ENCODE peak calls at places on chromosomes 4 and X, in five cellular contexts. I, D, W, O and N are unnamed samples.

GRCh38 chr4:8553216-8553615 is 27.0 kb upstream of the GPR78 start:
- DNase-seq in W (no peak), D (no peak), I (no peak), O (no peak), N (no peak)

GRCh38 chrX:90617710-90618325 is 696.1 kb downstream of the TGIF2LX start:
- DNase-seq in I (no peak), O (no peak), D (no peak), W (no peak), N (no peak)

GRCh38 chr4:55491486-55491885 is 55.2 kb downstream of the CLOCK start:
- DNase-seq in I (no peak), W (peak), D (peak), O (no peak), N (no peak)

GRCh38 chrX:68112321-68112720 is 321.0 kb downstream of the OPHN1 start:
- DNase-seq in I (no peak), W (no peak), D (peak), O (no peak), N (peak)

GRCh38 chrX:118251251-118251650 is 94.7 kb upstream of the WDR44 start:
- DNase-seq in O (no peak), I (no peak), W (peak), D (peak), N (peak)

GRCh38 chr4:5381981-5382441 is 326.3 kb downstream of the EVC2 start:
- DNase-seq in I (no peak), D (peak), W (peak), O (no peak), N (peak)

GRCh38 chr4:22190855-22191254 is 242.3 kb upstream of the KCNIP4 start:
- DNase-seq in D (peak), I (no peak), W (peak), O (no peak), N (peak)

GRCh38 chr4:26687728-26688127 is 103.8 kb downstream of the TBC1D19 start:
- DNase-seq in O (no peak), D (peak), I (no peak), W (peak), N (peak)

GRCh38 chr4:71307729-71308128 is 31.1 kb upstream of the SLC4A4 start:
- DNase-seq in D (no peak), I (no peak), W (no peak), O (no peak), N (no peak)

GRCh38 chr4:83067058-83067639 is 32.2 kb downstream of the COPS4 start:
- DNase-seq in W (no peak), O (no peak), D (no peak), I (no peak), N (no peak)

GRCh38 chr4:182492456-182492855 is 249.3 kb downstream of the TENM3 start:
- DNase-seq in W (no peak), D (peak), I (no peak), O (no peak), N (peak)

GRCh38 chr4:168558587-168558986 is 61.7 kb downstream of the PALLD start:
- DNase-seq in D (no peak), O (no peak), W (no peak), I (no peak), N (peak)

GRCh38 chr4:39308576-39308975 is 57.6 kb downstream of the RFC1 start:
- DNase-seq in W (no peak), D (no peak), I (no peak), O (no peak), N (no peak)

GRCh38 chr4:84221704-84222103 is 277.4 kb downstream of the NKX6-1 start:
- DNase-seq in I (no peak), W (no peak), O (no peak), D (no peak), N (no peak)

GRCh38 chr4:189124149-189124758 is 816.4 kb upstream of the FRG1 start:
- DNase-seq in I (no peak), W (peak), O (no peak), D (peak), N (peak)

GRCh38 chrX:70190225-70190624 is 12.9 kb downstream of the DGAT2L6 start:
- DNase-seq in O (no peak), D (no peak), W (no peak), I (no peak), N (no peak)

GRCh38 chrX:21723814-21724213 is 34.1 kb downstream of the SMPX start:
- DNase-seq in W (no peak), O (no peak), I (no peak), D (no peak), N (no peak)

GRCh38 chrX:107146670-107147069 is 28.0 kb upstream of the RBM41 start:
- DNase-seq in W (no peak), O (no peak), D (peak), I (no peak), N (peak)

GRCh38 chr4:140309124-140309870 is 64.1 kb upstream of the SCOC start:
- DNase-seq in W (peak), I (no peak), O (no peak), D (peak), N (peak)

GRCh38 chr4:3291969-3292570 is 751 bp upstream of the RGS12 start:
- DNase-seq in D (peak), O (no peak), I (no peak), W (peak), N (no peak)

GRCh38 chr4:168848112-168848511 is 161.9 kb downstream of the CBR4 start:
- DNase-seq in O (no peak), I (no peak), D (peak), W (no peak), N (no peak)

GRCh38 chr4:150321113-150321512 is 242.9 kb downstream of the DCLK2 start:
- DNase-seq in I (no peak), W (no peak), O (no peak), D (no peak), N (no peak)

GRCh38 chr4:180426938-180427337 is 1816.3 kb upstream of the TENM3 start:
- DNase-seq in W (no peak), D (no peak), I (no peak), O (no peak), N (no peak)

GRCh38 chrX:103453655-103454054 is 65.6 kb downstream of the RAB40A start:
- DNase-seq in D (peak), O (no peak), I (no peak), W (peak), N (peak)

GRCh38 chr4:75254745-75255144 is 259.5 kb downstream of the RCHY1 start:
- DNase-seq in D (no peak), O (no peak), I (no peak), W (no peak), N (no peak)

GRCh38 chrX:9912341-9912740 is 54.8 kb upstream of the CLDN34 start:
- DNase-seq in W (no peak), D (peak), O (no peak), I (no peak), N (no peak)

GRCh38 chrX:8279323-8279722 is 108.3 kb upstream of the VCX2 start:
- DNase-seq in W (no peak), I (no peak), O (no peak), D (no peak), N (no peak)

GRCh38 chr4:99117876-99118693 is 26.0 kb downstream of the ADH4 start:
- DNase-seq in O (no peak), W (no peak), D (peak), I (no peak), N (no peak)

GRCh38 chr4:110361921-110362320 is 114.0 kb upstream of the ENPEP start:
- DNase-seq in O (no peak), I (no peak), W (no peak), D (no peak), N (peak)

GRCh38 chr4:52861879-52862604 is at the start of gene RASL11B:
- DNase-seq in W (peak), D (peak), O (peak), I (peak), N (peak)

GRCh38 chr4:103493450-103494159 is 226.2 kb downstream of the TACR3 start:
- DNase-seq in O (no peak), W (no peak), D (no peak), I (no peak), N (no peak)

GRCh38 chr4:120096508-120097297 is 30.1 kb upstream of the MAD2L1 start:
- DNase-seq in W (peak), D (no peak), I (no peak), O (no peak), N (no peak)

GRCh38 chr4:188905248-188905647 is 766.0 kb downstream of the TRIML1 start:
- DNase-seq in W (no peak), O (no peak), D (no peak), I (no peak), N (no peak)

GRCh38 chrX:57918750-57919436 is 8.6 kb upstream of the ZXDA start:
- DNase-seq in O (no peak), I (no peak), W (no peak), D (peak), N (no peak)

GRCh38 chr4:38678078-38678477 is 14.1 kb downstream of the KLF3 start:
- DNase-seq in I (no peak), O (no peak), D (peak), W (peak), N (peak)

GRCh38 chr4:157574606-157575005 is 354.1 kb downstream of the GRIA2 start:
- DNase-seq in O (no peak), W (no peak), I (no peak), D (no peak), N (no peak)

GRCh38 chr4:1976416-1977352 is 32.1 kb downstream of the NELFA start:
- DNase-seq in D (no peak), O (no peak), W (no peak), I (no peak), N (no peak)

GRCh38 chr4:77127837-77128621 is 29.0 kb upstream of the CCNG2 start:
- DNase-seq in I (no peak), O (no peak), D (no peak), W (no peak), N (no peak)